ENCODE peak calls at places on chromosome 9, in eight cellular contexts. R is body of pancreas, S is kidney, M is sigmoid colon, Q is GM23248, P is cardiac muscle cell, I is psoas muscle, N is left ventricle myocardium inferior. C is an unnamed sample.

GRCh38 chr9:132548971-132549649 is 33.3 kb upstream of the BARHL1 start:
- DNase-seq in Q (no peak), S (peak; percentile 32), P (peak; percentile 24), R (no peak), I (peak; percentile 8), M (no peak), N (no peak), C (no peak)

GRCh38 chr9:6664204-6664683 is 18.7 kb upstream of the GLDC start:
- DNase-seq in S (no peak), I (no peak), P (no peak), N (no peak), R (no peak), Q (no peak), M (no peak), C (no peak)

GRCh38 chr9:1871486-1872181 is 143.5 kb upstream of the SMARCA2 start:
- DNase-seq in I (no peak), M (no peak), N (no peak), Q (peak; percentile 31), P (peak; percentile 12), R (no peak), S (no peak), C (no peak)

GRCh38 chr9:109816490-109816889 is 36.5 kb downstream of the PALM2AKAP2 start:
- DNase-seq in R (no peak), S (no peak), N (no peak), Q (peak; percentile 99), P (peak; percentile 91), I (no peak), M (no peak), C (peak; percentile 79)

GRCh38 chr9:71944754-71945409 is 33.4 kb downstream of the C9orf85 start:
- DNase-seq in I (no peak), S (no peak), Q (no peak), P (no peak), R (no peak), N (no peak), M (no peak), C (no peak)

GRCh38 chr9:113622600-113623400 is 159.3 kb downstream of the RGS3 start:
- DNase-seq in R (peak; percentile 47), S (peak; percentile 89), Q (peak; percentile 92), M (peak; percentile 62), I (no peak), P (peak; percentile 76), N (no peak), C (no peak)

GRCh38 chr9:132630811-132631210 is 39.0 kb downstream of the DDX31 start:
- DNase-seq in R (no peak), P (no peak), N (no peak), S (no peak), Q (no peak), M (no peak), I (no peak), C (no peak)

GRCh38 chr9:75683591-75683990 is 206.9 kb upstream of the PCSK5 start:
- DNase-seq in M (no peak), N (no peak), R (no peak), P (no peak), S (no peak), Q (no peak), I (no peak), C (no peak)

GRCh38 chr9:33868430-33869000 is 51.6 kb downstream of the UBE2R2 start:
- DNase-seq in I (no peak), P (peak; percentile 83), M (no peak), R (no peak), N (no peak), Q (peak; percentile 79), S (no peak), C (no peak)

GRCh38 chr9:128105538-128106175 is 21.9 kb downstream of the PTGES2 start:
- DNase-seq in Q (no peak), N (no peak), P (no peak), S (peak; percentile 63), M (no peak), I (peak; percentile 50), R (peak; percentile 4), C (no peak)
- H3K4me1 ChIP-seq in Q (no peaks in the 10 kb centered on the region), N (peaks cover 48% of the 10 kb centered on the region), P (peaks cover 15% of the 10 kb centered on the region), S (peaks cover 42% of the 10 kb centered on the region), M (peaks cover 10% of the 10 kb centered on the region), I (peaks cover 89% of the 10 kb centered on the region), R (peaks cover 62% of the 10 kb centered on the region), C (peaks cover 2% of the 10 kb centered on the region)

DNA sequence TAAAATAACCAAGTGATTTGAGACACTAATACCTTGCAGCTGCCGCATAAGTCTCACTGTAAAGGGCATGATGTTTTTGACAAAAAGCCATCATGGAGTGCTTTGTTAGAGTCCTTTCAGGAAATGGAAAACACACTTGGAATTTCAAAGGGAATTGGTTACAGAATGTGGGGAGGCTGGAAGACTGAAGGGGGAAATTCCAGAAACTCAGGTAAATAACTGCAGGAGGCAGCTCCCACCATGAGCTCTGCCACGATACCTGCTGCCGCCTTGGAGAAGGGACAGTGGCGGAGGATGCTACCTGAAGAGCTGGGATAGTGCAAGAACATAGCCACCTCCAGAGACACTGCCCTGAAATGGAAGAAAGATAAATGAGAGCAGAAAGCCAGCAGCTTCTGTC is 66.9 kb downstream of the PRKACG start:
- DNase-seq in I (no peak), R (no peak), N (no peak), Q (no peak), S (no peak), P (no peak), M (no peak), C (no peak)
- H3K27ac ChIP-seq in I (no peak overlapping the region), R (no peak overlapping the region), N (no peak overlapping the region), Q (no peak overlapping the region), S (no peak overlapping the region), P (no peak overlapping the region), M (no peak overlapping the region), C (no peak overlapping the region)

GRCh38 chr9:92647671-92648446 is 22.1 kb downstream of the IPPK start:
- DNase-seq in S (peak; percentile 31), Q (no peak), R (no peak), P (no peak), I (no peak), N (no peak), M (no peak), C (no peak)
- H3K4me1 ChIP-seq in S (no peaks in the 10 kb centered on the region), Q (peaks cover 14% of the 10 kb centered on the region), R (no peaks in the 10 kb centered on the region), P (no peaks in the 10 kb centered on the region), I (no peaks in the 10 kb centered on the region), N (peaks cover 31% of the 10 kb centered on the region), M (peaks cover 39% of the 10 kb centered on the region), C (no peaks in the 10 kb centered on the region)

DNA sequence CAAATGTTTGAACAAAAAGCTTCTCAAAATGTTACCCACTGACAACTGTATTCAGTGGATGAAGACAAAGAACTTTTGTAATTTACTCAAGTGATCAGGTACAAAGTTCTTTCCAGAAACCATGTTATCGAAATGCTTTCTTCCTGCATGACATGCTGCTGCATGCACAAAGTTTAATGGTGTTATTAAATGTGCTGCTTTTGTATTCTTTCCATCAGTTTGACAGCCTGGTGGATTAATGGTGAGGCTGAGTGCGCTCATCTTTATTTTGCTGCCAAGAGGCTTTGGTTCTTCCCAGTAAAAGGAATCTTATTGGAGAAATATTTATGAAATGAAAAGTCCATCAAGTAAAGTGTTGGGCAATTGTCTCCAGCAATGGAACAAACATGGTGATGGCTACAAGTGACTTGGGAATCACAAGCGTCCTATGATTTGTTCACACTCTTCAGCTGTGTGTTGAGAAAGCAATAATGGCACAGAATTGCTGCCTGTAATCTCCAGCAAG is 153.3 kb downstream of the HSD17B3 start:
- DNase-seq in I (no peak), M (peak; percentile 56), S (no peak), Q (no peak), R (no peak), P (peak; percentile 17), N (no peak), C (no peak)
- H3K27ac ChIP-seq in I (no peak overlapping the region), M (no peak overlapping the region), S (no peak overlapping the region), Q (no peak overlapping the region), R (no peak overlapping the region), P (no peak overlapping the region), N (no peak overlapping the region), C (no peak overlapping the region)